ENCODE peak calls at places on chromosome X, in ten cellular contexts. T is H54, A is stomach, P is tibial nerve, C is HepG2, Q is heart left ventricle, M is IMR-90, D is uterus, E is Peyer's patch, J is H1. L is an unnamed sample.

GRCh38 chrX:100748133-100748532 is 16.2 kb upstream of the SYTL4 start:
- DNase-seq in P (no peak), D (no peak), J (no peak), E (no peak), Q (no peak), A (no peak), C (peak; percentile 57), T (no peak), M (no peak), L (peak; percentile 37)

GRCh38 chrX:143781103-143781502 is 60.6 kb upstream of the SPANXN2 start:
- DNase-seq in J (no peak), C (no peak), E (no peak), D (no peak), Q (no peak), P (no peak), A (no peak), M (no peak), T (peak; percentile 9), L (no peak)

GRCh38 chrX:23822397-23822796 is 39.4 kb downstream of the SAT1 start:
- DNase-seq in C (peak; percentile 73), P (no peak), Q (no peak), J (no peak), D (no peak), E (no peak), A (no peak), M (peak; percentile 57), T (no peak), L (no peak)

GRCh38 chrX:151875270-151876026 is 37.2 kb upstream of the MAGEA4 start:
- DNase-seq in J (no peak), D (no peak), C (no peak), M (no peak), A (no peak), Q (no peak), P (no peak), T (no peak), E (no peak), L (no peak)

GRCh38 chrX:112910418-112910817 is 69.8 kb upstream of the AMOT start:
- DNase-seq in T (no peak), A (no peak), Q (no peak), E (no peak), D (no peak), C (no peak), J (no peak), P (no peak), M (no peak), L (no peak)

GRCh38 chrX:139720979-139721378 is 13.0 kb upstream of the MCF2 start:
- DNase-seq in J (no peak), T (no peak), A (no peak), D (no peak), P (no peak), E (no peak), M (no peak), Q (no peak), C (no peak), L (no peak)

GRCh38 chrX:78388663-78389062 is 61.3 kb upstream of the CYSLTR1 start:
- DNase-seq in C (no peak), P (no peak), Q (no peak), J (no peak), A (no peak), E (no peak), D (no peak), T (no peak), M (no peak), L (no peak)

GRCh38 chrX:10649286-10649685 is 28.9 kb upstream of the MID1 start:
- DNase-seq in P (no peak), C (no peak), D (no peak), E (no peak), T (no peak), J (no peak), Q (no peak), A (no peak), M (peak; percentile 64), L (no peak)

GRCh38 chrX:56812515-56813105 is 83.6 kb downstream of the NBDY start:
- DNase-seq in C (no peak), A (no peak), J (no peak), E (peak; percentile 2), P (no peak), Q (no peak), M (no peak), T (no peak), D (no peak), L (peak; percentile 72)

GRCh38 chrX:55754861-55755294 is 37.3 kb downstream of the RRAGB start:
- DNase-seq in Q (no peak), C (no peak), A (no peak), J (no peak), T (no peak), E (no peak), P (no peak), D (no peak), M (no peak), L (no peak)

GRCh38 chrX:9338986-9339385 is 125.9 kb upstream of the TBL1X start:
- DNase-seq in D (no peak), P (no peak), J (no peak), Q (no peak), M (no peak), A (no peak), E (no peak), T (no peak), C (no peak), L (no peak)

GRCh38 chrX:9339603-9340569 is 125.0 kb upstream of the TBL1X start:
- DNase-seq in D (peak; percentile 62), C (no peak), E (no peak), M (no peak), T (no peak), J (no peak), A (no peak), Q (peak; percentile 51), P (peak; percentile 23), L (peak; percentile 6)

GRCh38 chrX:9342581-9343051 is 122.2 kb upstream of the TBL1X start:
- DNase-seq in A (peak; percentile 83), T (peak; percentile 36), M (peak; percentile 80), E (peak; percentile 67), P (peak; percentile 62), C (peak; percentile 29), D (peak; percentile 85), J (peak; percentile 46), Q (peak; percentile 84), L (peak; percentile 67)

GRCh38 chrX:9341305-9342201 is 123.3 kb upstream of the TBL1X start:
- DNase-seq in A (peak; percentile 68), C (no peak), M (peak; percentile 69), T (no peak), E (no peak), J (no peak), D (peak; percentile 51), Q (peak; percentile 67), P (peak; percentile 44), L (peak; percentile 37)

GRCh38 chrX:9340619-9341304 is 124.1 kb upstream of the TBL1X start:
- DNase-seq in P (peak; percentile 41), M (peak; percentile 43), A (peak; percentile 27), E (no peak), Q (peak; percentile 33), J (no peak), T (no peak), C (no peak), D (peak; percentile 45), L (no peak)
- TF ChIP-seq POLR2A in P (no peak), M (no peak), A (no peak), E (no peak), Q (no peak), J (no peak), T (no peak), C (no peak), D (no peak), L (no peak)

GRCh38 chrX:155071694-155072215 is 447 bp downstream of the BRCC3 start:
- DNase-seq in P (peak; percentile 5), Q (no peak), E (no peak), T (no peak), M (no peak), D (no peak), A (no peak), C (no peak), J (no peak), L (no peak)

GRCh38 chrX:155070038-155070437 is 898 bp downstream of the CMC4 start:
- DNase-seq in T (no peak), Q (no peak), C (no peak), A (no peak), E (no peak), J (no peak), M (no peak), D (no peak), P (no peak), L (peak; percentile 23)

GRCh38 chrX:155069414-155069813 is 1.5 kb downstream of the CMC4 start:
- DNase-seq in A (no peak), J (no peak), M (no peak), P (no peak), T (no peak), Q (no peak), D (no peak), C (no peak), E (no peak), L (no peak)

GRCh38 chrX:155070663-155070974 is 317 bp downstream of the CMC4 start:
- DNase-seq in M (no peak), Q (peak; percentile 14), D (no peak), A (no peak), T (no peak), E (no peak), P (peak; percentile 6), J (no peak), C (no peak), L (no peak)

GRCh38 chrX:155070975-155071693 is at the start of the genes BRCC3, CMC4 and MTCP1:
- DNase-seq in Q (peak; percentile 82), A (peak; percentile 85), J (peak; percentile 36), D (peak; percentile 77), M (peak; percentile 79), T (peak; percentile 76), P (peak; percentile 42), C (peak; percentile 65), E (peak; percentile 87), L (peak; percentile 93)
- TF ChIP-seq POLR2A in Q (peak; percentile 45), A (no peak), J (peak; percentile 80), D (peak; percentile 37), M (peak; percentile 86), T (peak; percentile 87), P (peak; percentile 34), C (peak; percentile 80), E (peak; percentile 60), L (peak; percentile 69)

GRCh38 chrX:153598541-153599191 is at the start of gene CCNQ:
- DNase-seq in C (no peak), P (no peak), M (peak; percentile 10), T (no peak), Q (no peak), E (peak; percentile 61), A (peak; percentile 30), J (no peak), D (no peak), L (peak; percentile 53)
- TF ChIP-seq POLR2A in C (peak; percentile 38), P (no peak), M (peak; percentile 63), T (peak; percentile 67), Q (peak; percentile 79), E (peak; percentile 58), A (no peak), J (no peak), D (no peak), L (peak; percentile 31)

GRCh38 chrX:149504915-149505651 is at the start of gene IDS:
- DNase-seq in Q (peak; percentile 90), E (peak; percentile 90), D (peak; percentile 89), J (peak; percentile 70), C (peak; percentile 69), A (peak; percentile 90), P (peak; percentile 81), T (peak; percentile 58), M (peak; percentile 83), L (peak; percentile 91)
- TF ChIP-seq POLR2A in Q (peak; percentile 98), E (peak; percentile 91), D (peak; percentile 91), J (peak; percentile 82), C (peak; percentile 63), A (peak; percentile 61), P (peak; percentile 61), T (peak; percentile 59), M (peak; percentile 96), L (peak; percentile 89)

L was measured in erythroblast.